ENCODE peak calls at places on chromosomes 1 and 21, in eight cellular contexts. W is hepatocyte; K is body of pancreas; L is A673; T is endodermal cell; P is psoas muscle; C is transverse colon; E is CD8-positive, alpha-beta T cell. I is an unnamed sample.
A peak's percentile ranks its signal among the peaks of the same experiment; 100 is the strongest.

GRCh38 chr1:58439946-58440345 is 106.6 kb downstream of the OMA1 start:
- DNase-seq in P (no peak), C (no peak), T (no peak), E (no peak), L (no peak), K (no peak), W (no peak), I (no peak)

GRCh38 chr1:27605796-27606707 is 2.1 kb upstream of the AHDC1 start:
- DNase-seq in T (peak; percentile 91), K (peak; percentile 57), W (peak; percentile 75), C (peak; percentile 52), E (peak; percentile 79), P (no peak), L (peak; percentile 81), I (no peak)

GRCh38 chr1:231357831-231358354 is 19.8 kb downstream of the SPRTN start:
- DNase-seq in K (peak; percentile 35), E (peak; percentile 55), P (peak; percentile 63), L (peak; percentile 80), C (peak; percentile 19), T (peak; percentile 61), W (peak; percentile 79), I (no peak)

GRCh38 chr1:152968248-152968647 is 2.2 kb upstream of the SPRR4 start:
- DNase-seq in E (no peak), K (no peak), T (no peak), C (no peak), L (no peak), W (no peak), P (no peak), I (no peak)

GRCh38 chr1:202225131-202225530 is 31.5 kb downstream of the LGR6 start:
- DNase-seq in K (no peak), L (no peak), C (no peak), T (no peak), P (no peak), E (no peak), W (no peak), I (no peak)

GRCh38 chr1:217734973-217735372 is 103.8 kb downstream of the SPATA17 start:
- DNase-seq in E (no peak), T (no peak), L (no peak), W (no peak), K (no peak), C (no peak), P (no peak), I (no peak)

GRCh38 chr1:178341218-178341956 is 155.4 kb downstream of the CLEC20A start:
- DNase-seq in W (peak; percentile 77), L (peak; percentile 77), C (peak; percentile 82), P (no peak), K (peak; percentile 67), E (no peak), T (peak; percentile 95), I (peak; percentile 83)

GRCh38 chr1:228747536-228747935 is 12.3 kb downstream of the RHOU start:
- DNase-seq in E (no peak), P (no peak), L (no peak), T (no peak), W (no peak), K (no peak), C (no peak), I (no peak)

GRCh38 chr1:210239295-210240155 is 6.9 kb downstream of the SERTAD4 start:
- DNase-seq in W (peak; percentile 57), T (peak; percentile 57), P (no peak), E (no peak), L (peak; percentile 61), C (no peak), K (peak; percentile 37), I (no peak)

GRCh38 chr1:9438431-9439073 is 100.7 kb upstream of the SLC25A33 start:
- DNase-seq in K (peak; percentile 83), W (peak; percentile 75), T (peak; percentile 68), E (no peak), L (no peak), C (peak; percentile 39), P (peak; percentile 86), I (no peak)

GRCh38 chr1:164685656-164686055 is 126.7 kb downstream of the PBX1 start:
- DNase-seq in C (no peak), W (peak; percentile 25), E (no peak), L (no peak), P (no peak), T (no peak), K (no peak), I (no peak)
- H3K4me1 ChIP-seq in C (peaks cover 31% of the 10 kb centered on the region), W (peaks cover 33% of the 10 kb centered on the region), E (no peaks in the 10 kb centered on the region), L (peaks cover 4% of the 10 kb centered on the region), P (no peaks in the 10 kb centered on the region), T (no peaks in the 10 kb centered on the region), K (peaks cover 74% of the 10 kb centered on the region), I (no peaks in the 10 kb centered on the region)

GRCh38 chr21:16811011-16811410 is 701.8 kb upstream of the CXADR start:
- DNase-seq in E (no peak), T (no peak), C (no peak), L (no peak), P (no peak), W (no peak), K (no peak), I (no peak)
- H3K4me3 ChIP-seq in E (no peak overlapping the region), T (no peak overlapping the region), C (no peak overlapping the region), L (no peak overlapping the region), P (no peak overlapping the region), W (no peak overlapping the region), K (no peak overlapping the region), I (no peak overlapping the region)

DNA sequence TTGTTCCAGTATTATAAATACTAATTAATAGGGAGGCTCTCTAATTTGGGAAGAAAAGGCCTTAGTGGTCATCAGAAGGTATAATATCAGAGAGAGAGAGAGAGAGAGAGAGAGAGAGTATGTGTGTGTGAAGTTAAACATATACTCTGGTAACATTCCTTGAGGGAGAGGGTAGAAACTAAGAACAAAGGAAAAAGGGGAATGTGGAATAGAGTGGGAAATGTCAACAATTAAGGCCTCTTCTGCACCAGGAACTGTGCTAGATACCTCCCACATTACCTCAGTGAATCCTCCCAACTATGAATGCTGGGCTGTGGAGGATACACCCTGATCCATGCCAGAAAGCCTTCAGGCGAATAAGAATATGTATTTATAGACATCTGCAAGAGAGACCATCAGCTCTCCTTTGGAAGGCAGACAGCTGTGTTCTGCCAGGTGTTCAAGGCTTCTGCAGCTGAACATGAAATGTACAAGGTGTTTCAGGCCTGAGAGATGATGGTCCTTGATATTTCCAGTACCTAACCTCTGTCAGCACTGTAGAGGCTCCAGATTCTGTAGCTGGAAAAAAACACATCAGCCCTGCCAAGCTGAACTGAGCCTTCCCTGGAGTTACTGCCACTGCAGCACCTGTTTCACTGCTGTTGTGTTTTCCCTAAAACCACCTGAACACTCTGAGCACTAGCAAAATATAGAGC is 29.1 kb downstream of the TBX15 start:
- DNase-seq in E (no peak), K (no peak), T (no peak), P (peak; percentile 55), L (no peak), C (no peak), W (no peak), I (no peak)
- H3K4me1 ChIP-seq in E (no peaks in the 10 kb centered on the region), K (no peaks in the 10 kb centered on the region), T (no peaks in the 10 kb centered on the region), P (peaks cover 65% of the 10 kb centered on the region), L (peaks cover 2% of the 10 kb centered on the region), C (no peaks in the 10 kb centered on the region), W (peaks cover 12% of the 10 kb centered on the region), I (peaks cover 4% of the 10 kb centered on the region)

DNA sequence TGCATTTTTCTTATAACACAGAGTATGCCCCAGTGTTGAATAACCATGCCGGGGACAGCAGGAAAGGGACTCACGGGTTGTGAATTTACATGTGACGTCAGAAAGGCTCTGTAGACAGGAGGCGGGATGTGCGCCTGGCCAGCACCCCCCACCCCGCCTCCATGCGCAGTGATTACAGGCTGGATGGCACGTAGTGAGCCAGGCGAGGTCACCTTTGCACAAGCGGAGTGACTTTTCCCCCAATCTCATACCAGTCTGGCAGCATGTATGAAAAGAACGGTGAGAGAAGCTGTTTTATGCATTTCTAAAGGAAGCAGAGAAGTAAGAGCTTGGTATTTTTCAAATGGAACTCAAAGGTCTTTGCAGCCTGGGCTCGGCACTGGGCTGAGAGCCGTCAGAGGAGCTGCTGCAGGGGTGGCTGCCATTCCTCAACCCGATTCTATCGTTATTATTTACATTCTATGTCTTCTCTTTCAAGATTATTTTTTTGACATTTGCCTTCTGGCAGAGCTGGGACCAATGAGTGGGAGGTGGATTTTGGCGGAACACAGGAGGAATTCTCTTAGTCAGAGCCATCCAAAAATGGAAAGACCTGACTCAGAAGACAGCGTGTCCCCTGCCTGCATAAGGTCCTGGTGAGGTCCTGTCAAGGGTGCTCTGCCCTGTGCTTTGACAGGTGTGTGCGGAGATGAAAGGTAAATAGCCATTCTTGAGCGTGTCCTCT is 115.6 kb upstream of the SLC45A1 start:
- DNase-seq in T (no peak), W (peak; percentile 70), E (no peak), L (no peak), C (peak; percentile 54), P (peak; percentile 59), K (peak; percentile 80), I (no peak)
- H3K4me3 ChIP-seq in T (no peak overlapping the region), W (no peak overlapping the region), E (no peak overlapping the region), L (no peak overlapping the region), C (no peak overlapping the region), P (no peak overlapping the region), K (no peak overlapping the region), I (no peak overlapping the region)

GRCh38 chr1:226881515-226882185 is 11.2 kb downstream of the PSEN2 start:
- DNase-seq in C (no peak), T (no peak), W (no peak), K (peak; percentile 4), P (no peak), L (no peak), E (no peak), I (no peak)

GRCh38 chr1:226883630-226884029 is 13.2 kb downstream of the PSEN2 start:
- DNase-seq in E (no peak), K (no peak), T (no peak), W (no peak), C (no peak), P (no peak), L (no peak), I (no peak)

GRCh38 chr1:226882631-226883409 is 12.4 kb downstream of the PSEN2 start:
- DNase-seq in E (peak; percentile 61), P (no peak), W (peak; percentile 27), K (no peak), C (peak; percentile 33), T (peak; percentile 86), L (no peak), I (no peak)

GRCh38 chr1:226880372-226881287 is 10.2 kb downstream of the PSEN2 start:
- DNase-seq in K (peak; percentile 3), P (no peak), L (no peak), W (no peak), T (no peak), C (no peak), E (no peak), I (no peak)

GRCh38 chr1:226882187-226882586 is 11.8 kb downstream of the PSEN2 start:
- DNase-seq in L (no peak), P (no peak), E (peak; percentile 60), W (no peak), T (no peak), C (no peak), K (no peak), I (no peak)
- H3K4me1 ChIP-seq in L (no peaks in the 10 kb centered on the region), P (peaks cover 6% of the 10 kb centered on the region), E (peaks cover 43% of the 10 kb centered on the region), W (no peaks in the 10 kb centered on the region), T (peaks cover 11% of the 10 kb centered on the region), C (peaks cover 13% of the 10 kb centered on the region), K (peaks cover 20% of the 10 kb centered on the region), I (no peaks in the 10 kb centered on the region)

GRCh38 chr1:111988377-111988742 is 1.1 kb downstream of the KCND3 start:
- DNase-seq in P (no peak), E (no peak), C (no peak), K (no peak), T (no peak), L (no peak), W (no peak), I (no peak)
- H3K4me3 ChIP-seq in P (peak overlapping the region; percentile 79), E (no peak overlapping the region), C (no peak overlapping the region), K (no peak overlapping the region), T (no peak overlapping the region), L (no peak overlapping the region), W (no peak overlapping the region), I (no peak overlapping the region)